ENCODE peak calls at places on chromosomes 5 and 9, in four cellular contexts. One of them, this sample, is unnamed.

GRCh38 chr9:96025995-96026572 is 150.6 kb downstream of the ERCC6L2 start:
- DNase-seq in hippocampal formation: no peak
- DNase-seq in naive thymus-derived CD4-positive, alpha-beta T cell: no peak
- DNase-seq in activated T-cell treated with anti-CD3 and anti-CD28 coated beads, Interleukin-2, amount 50 U/mL, for 48 hours: no peak
- DNase-seq in this sample: no peak

GRCh38 chr5:143315929-143316328 is 87.6 kb downstream of the NR3C1 start:
- DNase-seq in hippocampal formation: no peak
- DNase-seq in naive thymus-derived CD4-positive, alpha-beta T cell: no peak
- DNase-seq in activated T-cell treated with anti-CD3 and anti-CD28 coated beads, Interleukin-2, amount 50 U/mL, for 48 hours: no peak
- DNase-seq in this sample: no peak

GRCh38 chr9:95147452-95147851 is 170.1 kb downstream of the FANCC start:
- DNase-seq in hippocampal formation: no peak
- DNase-seq in naive thymus-derived CD4-positive, alpha-beta T cell: no peak
- DNase-seq in activated T-cell treated with anti-CD3 and anti-CD28 coated beads, Interleukin-2, amount 50 U/mL, for 48 hours: no peak
- DNase-seq in this sample: no peak

GRCh38 chr5:61953913-61954312 is 352.1 kb upstream of the KIF2A start:
- DNase-seq in hippocampal formation: no peak
- DNase-seq in naive thymus-derived CD4-positive, alpha-beta T cell: no peak
- DNase-seq in activated T-cell treated with anti-CD3 and anti-CD28 coated beads, Interleukin-2, amount 50 U/mL, for 48 hours: no peak
- DNase-seq in this sample: no peak

GRCh38 chr5:74310967-74311930 is 329.3 kb downstream of the ENC1 start:
- DNase-seq in hippocampal formation: no peak
- DNase-seq in naive thymus-derived CD4-positive, alpha-beta T cell: no peak
- DNase-seq in activated T-cell treated with anti-CD3 and anti-CD28 coated beads, Interleukin-2, amount 50 U/mL, for 48 hours: no peak
- DNase-seq in this sample: no peak

GRCh38 chr5:39906146-39906545 is 481.4 kb upstream of the DAB2 start:
- DNase-seq in hippocampal formation: no peak
- DNase-seq in naive thymus-derived CD4-positive, alpha-beta T cell: no peak
- DNase-seq in activated T-cell treated with anti-CD3 and anti-CD28 coated beads, Interleukin-2, amount 50 U/mL, for 48 hours: no peak
- DNase-seq in this sample: no peak

GRCh38 chr5:55502759-55503158 is 32.0 kb downstream of the PLPP1 start:
- DNase-seq in hippocampal formation: no peak
- DNase-seq in naive thymus-derived CD4-positive, alpha-beta T cell: no peak
- DNase-seq in activated T-cell treated with anti-CD3 and anti-CD28 coated beads, Interleukin-2, amount 50 U/mL, for 48 hours: no peak
- DNase-seq in this sample: no peak

GRCh38 chr9:34190996-34191892 is 12.4 kb downstream of the UBAP1 start:
- DNase-seq in hippocampal formation: no peak
- DNase-seq in naive thymus-derived CD4-positive, alpha-beta T cell: no peak
- DNase-seq in activated T-cell treated with anti-CD3 and anti-CD28 coated beads, Interleukin-2, amount 50 U/mL, for 48 hours: no peak
- DNase-seq in this sample: no peak

GRCh38 chr9:87657190-87657589 is 68.7 kb upstream of the CTSL start:
- DNase-seq in hippocampal formation: no peak
- DNase-seq in naive thymus-derived CD4-positive, alpha-beta T cell: no peak
- DNase-seq in activated T-cell treated with anti-CD3 and anti-CD28 coated beads, Interleukin-2, amount 50 U/mL, for 48 hours: no peak
- DNase-seq in this sample: no peak

GRCh38 chr9:88322906-88323566 is 65.2 kb upstream of the SPIN1 start:
- DNase-seq in hippocampal formation: no peak
- DNase-seq in naive thymus-derived CD4-positive, alpha-beta T cell: peak; percentile 80
- DNase-seq in activated T-cell treated with anti-CD3 and anti-CD28 coated beads, Interleukin-2, amount 50 U/mL, for 48 hours: peak; percentile 31
- DNase-seq in this sample: no peak

GRCh38 chr9:128937310-128938165 is 9.9 kb downstream of the DOLK start:
- DNase-seq in hippocampal formation: no peak
- DNase-seq in naive thymus-derived CD4-positive, alpha-beta T cell: no peak
- DNase-seq in activated T-cell treated with anti-CD3 and anti-CD28 coated beads, Interleukin-2, amount 50 U/mL, for 48 hours: no peak
- DNase-seq in this sample: no peak

GRCh38 chr5:178287091-178287790 is 54.6 kb upstream of the PHYKPL start:
- DNase-seq in hippocampal formation: no peak
- DNase-seq in naive thymus-derived CD4-positive, alpha-beta T cell: no peak
- DNase-seq in activated T-cell treated with anti-CD3 and anti-CD28 coated beads, Interleukin-2, amount 50 U/mL, for 48 hours: no peak
- DNase-seq in this sample: no peak

GRCh38 chr5:35369965-35370790 is 139.9 kb upstream of the PRLR start:
- DNase-seq in hippocampal formation: no peak
- DNase-seq in naive thymus-derived CD4-positive, alpha-beta T cell: no peak
- DNase-seq in activated T-cell treated with anti-CD3 and anti-CD28 coated beads, Interleukin-2, amount 50 U/mL, for 48 hours: no peak
- DNase-seq in this sample: no peak

GRCh38 chr5:3414371-3414770 is 181.3 kb upstream of the IRX1 start:
- DNase-seq in hippocampal formation: no peak
- DNase-seq in naive thymus-derived CD4-positive, alpha-beta T cell: no peak
- DNase-seq in activated T-cell treated with anti-CD3 and anti-CD28 coated beads, Interleukin-2, amount 50 U/mL, for 48 hours: no peak
- DNase-seq in this sample: no peak

GRCh38 chr5:157744055-157745011 is 821 bp downstream of the LSM11 start:
- DNase-seq in hippocampal formation: no peak
- DNase-seq in naive thymus-derived CD4-positive, alpha-beta T cell: peak; percentile 11
- DNase-seq in activated T-cell treated with anti-CD3 and anti-CD28 coated beads, Interleukin-2, amount 50 U/mL, for 48 hours: peak; percentile 48
- DNase-seq in this sample: no peak

GRCh38 chr9:37371565-37372464 is 50.7 kb upstream of the GRHPR start:
- DNase-seq in hippocampal formation: no peak
- DNase-seq in naive thymus-derived CD4-positive, alpha-beta T cell: no peak
- DNase-seq in activated T-cell treated with anti-CD3 and anti-CD28 coated beads, Interleukin-2, amount 50 U/mL, for 48 hours: no peak
- DNase-seq in this sample: no peak

GRCh38 chr9:3936520-3937235 is 363.2 kb downstream of the GLIS3 start:
- DNase-seq in hippocampal formation: no peak
- DNase-seq in naive thymus-derived CD4-positive, alpha-beta T cell: no peak
- DNase-seq in activated T-cell treated with anti-CD3 and anti-CD28 coated beads, Interleukin-2, amount 50 U/mL, for 48 hours: no peak
- DNase-seq in this sample: no peak

GRCh38 chr5:91319667-91320066 is 63.5 kb downstream of the ARRDC3 start:
- DNase-seq in hippocampal formation: no peak
- DNase-seq in naive thymus-derived CD4-positive, alpha-beta T cell: no peak
- DNase-seq in activated T-cell treated with anti-CD3 and anti-CD28 coated beads, Interleukin-2, amount 50 U/mL, for 48 hours: no peak
- DNase-seq in this sample: no peak

GRCh38 chr5:149422429-149423286 is 43.6 kb upstream of the IL17B start:
- DNase-seq in hippocampal formation: no peak
- DNase-seq in naive thymus-derived CD4-positive, alpha-beta T cell: peak; percentile 43
- DNase-seq in activated T-cell treated with anti-CD3 and anti-CD28 coated beads, Interleukin-2, amount 50 U/mL, for 48 hours: no peak
- DNase-seq in this sample: no peak

GRCh38 chr9:91896513-91897121 is 53.4 kb downstream of the ROR2 start:
- DNase-seq in hippocampal formation: no peak
- DNase-seq in naive thymus-derived CD4-positive, alpha-beta T cell: no peak
- DNase-seq in activated T-cell treated with anti-CD3 and anti-CD28 coated beads, Interleukin-2, amount 50 U/mL, for 48 hours: no peak
- DNase-seq in this sample: no peak

GRCh38 chr9:36575411-36575882 is 2.8 kb downstream of the MELK start:
- DNase-seq in hippocampal formation: no peak
- DNase-seq in naive thymus-derived CD4-positive, alpha-beta T cell: no peak
- DNase-seq in activated T-cell treated with anti-CD3 and anti-CD28 coated beads, Interleukin-2, amount 50 U/mL, for 48 hours: no peak
- DNase-seq in this sample: no peak

GRCh38 chr5:124599048-124599973 is 147.1 kb downstream of the ZNF608 start:
- DNase-seq in hippocampal formation: peak; percentile 25
- DNase-seq in naive thymus-derived CD4-positive, alpha-beta T cell: no peak
- DNase-seq in activated T-cell treated with anti-CD3 and anti-CD28 coated beads, Interleukin-2, amount 50 U/mL, for 48 hours: no peak
- DNase-seq in this sample: no peak

This sample was measured in caudate nucleus.